ENCODE peak calls at places on chromosome 18, in four cellular contexts. B is heart left ventricle; P is GM23248; M is stimulated activated CD4-positive, alpha-beta T cell treated with anti-CD3 and anti-CD28 coated beads, Interleukin-4, amount 100 ng/mL, for 24 hours. N is an unnamed sample.

GRCh38 chr18:3983351-3983969 is 471.6 kb downstream of the DLGAP1 start:
- DNase-seq in B (no peak), P (peak; percentile 95), M (no peak), N (peak; percentile 51)

GRCh38 chr18:54161267-54161666 is 63.2 kb downstream of the MBD2 start:
- DNase-seq in B (no peak), P (peak; percentile 33), M (no peak), N (no peak)

GRCh38 chr18:56563568-56563967 is 74.8 kb downstream of the TXNL1 start:
- DNase-seq in B (no peak), P (no peak), M (no peak), N (no peak)

GRCh38 chr18:10353791-10354190 is 100.6 kb upstream of the APCDD1 start:
- DNase-seq in B (no peak), P (peak; percentile 82), M (no peak), N (peak; percentile 77)

GRCh38 chr18:74725690-74726089 is 128.0 kb downstream of the ZNF407 start:
- DNase-seq in B (no peak), P (no peak), M (no peak), N (no peak)

GRCh38 chr18:48766025-48766424 is 184.7 kb downstream of the SMAD7 start:
- DNase-seq in B (no peak), P (no peak), M (no peak), N (no peak)

GRCh38 chr18:3886575-3887322 is 436.8 kb downstream of the TGIF1 start:
- DNase-seq in B (peak; percentile 37), P (no peak), M (no peak), N (no peak)

GRCh38 chr18:51398104-51398503 is 200.6 kb upstream of the MEX3C start:
- DNase-seq in B (no peak), P (no peak), M (no peak), N (no peak)

GRCh38 chr18:53421869-53422268 is 802.6 kb downstream of the MBD2 start:
- DNase-seq in B (no peak), P (no peak), M (no peak), N (no peak)

GRCh38 chr18:33611525-33612135 is 33.6 kb downstream of the ASXL3 start:
- DNase-seq in B (no peak), P (no peak), M (no peak), N (no peak)

GRCh38 chr18:79524181-79525078 is 128.7 kb downstream of the NFATC1 start:
- DNase-seq in B (peak; percentile 19), P (no peak), M (peak; percentile 63), N (no peak)

GRCh38 chr18:31723998-31724711 is 36.5 kb downstream of the SLC25A52 start:
- DNase-seq in B (peak; percentile 55), P (peak; percentile 39), M (no peak), N (peak; percentile 21)

GRCh38 chr18:53416985-53417384 is 807.5 kb downstream of the MBD2 start:
- DNase-seq in B (no peak), P (no peak), M (no peak), N (no peak)

GRCh38 chr18:54257015-54257414 is 12.3 kb upstream of the POLI start:
- DNase-seq in B (no peak), P (peak; percentile 49), M (no peak), N (peak; percentile 22)

GRCh38 chr18:76914314-76914713 is 92.0 kb downstream of the ZNF236 start:
- DNase-seq in B (no peak), P (no peak), M (no peak), N (no peak)

GRCh38 chr18:51643483-51643882 is 446.0 kb upstream of the MEX3C start:
- DNase-seq in B (no peak), P (no peak), M (no peak), N (no peak)

GRCh38 chr18:32049393-32050161 is 31.0 kb downstream of the RNF125 start:
- DNase-seq in B (peak; percentile 66), P (peak; percentile 20), M (peak; percentile 27), N (no peak)

GRCh38 chr18:36780748-36781147 is 48.1 kb downstream of the TPGS2 start:
- DNase-seq in B (no peak), P (no peak), M (no peak), N (no peak)

GRCh38 chr18:74512321-74513053 is 16.3 kb downstream of the CNDP2 start:
- DNase-seq in B (no peak), P (no peak), M (no peak), N (no peak)

GRCh38 chr18:57649536-57650495 is 28.2 kb upstream of the NARS1 start:
- DNase-seq in B (no peak), P (peak; percentile 94), M (no peak), N (peak; percentile 80)

GRCh38 chr18:79855147-79855910 is 57.6 kb downstream of the KCNG2 start:
- DNase-seq in B (no peak), P (no peak), M (no peak), N (peak; percentile 24)

GRCh38 chr18:72623444-72623843 is 79.3 kb upstream of the CBLN2 start:
- DNase-seq in B (no peak), P (no peak), M (no peak), N (no peak)

GRCh38 chr18:33010149-33010548 is 237.3 kb upstream of the KLHL14 start:
- DNase-seq in B (no peak), P (no peak), M (no peak), N (no peak)

GRCh38 chr18:57901819-57902600 is 98.9 kb upstream of the ATP8B1 start:
- DNase-seq in B (no peak), P (peak; percentile 50), M (no peak), N (no peak)

GRCh38 chr18:9653390-9653789 is 39.0 kb upstream of the PPP4R1 start:
- DNase-seq in B (peak; percentile 55), P (peak; percentile 29), M (no peak), N (no peak)

GRCh38 chr18:60809937-60810336 is 437.4 kb upstream of the MC4R start:
- DNase-seq in B (no peak), P (no peak), M (no peak), N (no peak)

GRCh38 chr18:12422936-12423335 is 15.2 kb downstream of the PRELID3A start:
- DNase-seq in B (no peak), P (no peak), M (no peak), N (no peak)

GRCh38 chr18:44458777-44459176 is 221.9 kb upstream of the SETBP1 start:
- DNase-seq in B (no peak), P (peak; percentile 90), M (no peak), N (peak; percentile 82)

GRCh38 chr18:10536270-10536669 is 10.4 kb downstream of the NAPG start:
- DNase-seq in B (no peak), P (no peak), M (no peak), N (no peak)

GRCh38 chr18:11324956-11325873 is 175.8 kb upstream of the PIEZO2 start:
- DNase-seq in B (no peak), P (peak; percentile 94), M (no peak), N (peak; percentile 66)

GRCh38 chr18:48819276-48819675 is 131.5 kb downstream of the SMAD7 start:
- DNase-seq in B (peak; percentile 81), P (no peak), M (peak; percentile 2), N (no peak)

GRCh38 chr18:79797518-79798345 is at the start of gene KCNG2:
- DNase-seq in B (peak; percentile 39), P (peak; percentile 42), M (no peak), N (peak; percentile 69)

GRCh38 chr18:48602759-48603390 is 64.0 kb downstream of the CTIF start:
- DNase-seq in B (no peak), P (no peak), M (no peak), N (no peak)

N was measured in AG20443.